ENCODE peak calls at places on chromosomes 2 and 18, in four cellular contexts. O is GM12878, S is HepG2, X is K562. V is an unnamed sample.

GRCh38 chr2:12533337-12533736 is 183.4 kb upstream of the TRIB2 start:
- DNase-seq in O (no peak), S (no peak), X (no peak), V (no peak)

GRCh38 chr2:166891727-166892126 is 3.4 kb downstream of the XIRP2 start:
- DNase-seq in O (no peak), S (no peak), X (no peak), V (no peak)

GRCh38 chr2:112996635-112997034 is 8.6 kb upstream of the IL36A start:
- DNase-seq in O (no peak), S (no peak), X (no peak), V (no peak)

GRCh38 chr18:74234326-74235171 is 57.2 kb downstream of the CYB5A start:
- DNase-seq in O (no peak), S (peak; percentile 98), X (no peak), V (no peak)

GRCh38 chr2:191226196-191226595 is 19.0 kb upstream of the MYO1B start:
- DNase-seq in O (no peak), S (no peak), X (no peak), V (no peak)

GRCh38 chr2:134621939-134622705 is 96.7 kb downstream of the TMEM163 start:
- DNase-seq in O (no peak), S (no peak), X (no peak), V (no peak)

GRCh38 chr2:234422242-234422641 is 74.6 kb downstream of the ARL4C start:
- DNase-seq in O (no peak), S (peak; percentile 74), X (no peak), V (no peak)

GRCh38 chr2:171531291-171531690 is 9.0 kb downstream of the CYBRD1 start:
- DNase-seq in O (no peak), S (no peak), X (no peak), V (no peak)

GRCh38 chr2:20543579-20543887 is 96.7 kb downstream of the RHOB start:
- DNase-seq in O (no peak), S (no peak), X (no peak), V (no peak)

GRCh38 chr2:137659616-137660015 is 304.7 kb upstream of the HNMT start:
- DNase-seq in O (no peak), S (peak; percentile 12), X (no peak), V (no peak)

GRCh38 chr2:187684181-187684580 is 129.9 kb upstream of the TFPI start:
- DNase-seq in O (no peak), S (no peak), X (no peak), V (no peak)

GRCh38 chr18:37253424-37254255 is 312.0 kb downstream of the CELF4 start:
- DNase-seq in O (no peak), S (no peak), X (peak; percentile 96), V (peak; percentile 98)

GRCh38 chr2:160892204-160892603 is 268.0 kb upstream of the TANK start:
- DNase-seq in O (no peak), S (no peak), X (no peak), V (no peak)

GRCh38 chr2:233147829-233148167 is 87.7 kb downstream of the INPP5D start:
- DNase-seq in O (no peak), S (no peak), X (no peak), V (no peak)

DNA sequence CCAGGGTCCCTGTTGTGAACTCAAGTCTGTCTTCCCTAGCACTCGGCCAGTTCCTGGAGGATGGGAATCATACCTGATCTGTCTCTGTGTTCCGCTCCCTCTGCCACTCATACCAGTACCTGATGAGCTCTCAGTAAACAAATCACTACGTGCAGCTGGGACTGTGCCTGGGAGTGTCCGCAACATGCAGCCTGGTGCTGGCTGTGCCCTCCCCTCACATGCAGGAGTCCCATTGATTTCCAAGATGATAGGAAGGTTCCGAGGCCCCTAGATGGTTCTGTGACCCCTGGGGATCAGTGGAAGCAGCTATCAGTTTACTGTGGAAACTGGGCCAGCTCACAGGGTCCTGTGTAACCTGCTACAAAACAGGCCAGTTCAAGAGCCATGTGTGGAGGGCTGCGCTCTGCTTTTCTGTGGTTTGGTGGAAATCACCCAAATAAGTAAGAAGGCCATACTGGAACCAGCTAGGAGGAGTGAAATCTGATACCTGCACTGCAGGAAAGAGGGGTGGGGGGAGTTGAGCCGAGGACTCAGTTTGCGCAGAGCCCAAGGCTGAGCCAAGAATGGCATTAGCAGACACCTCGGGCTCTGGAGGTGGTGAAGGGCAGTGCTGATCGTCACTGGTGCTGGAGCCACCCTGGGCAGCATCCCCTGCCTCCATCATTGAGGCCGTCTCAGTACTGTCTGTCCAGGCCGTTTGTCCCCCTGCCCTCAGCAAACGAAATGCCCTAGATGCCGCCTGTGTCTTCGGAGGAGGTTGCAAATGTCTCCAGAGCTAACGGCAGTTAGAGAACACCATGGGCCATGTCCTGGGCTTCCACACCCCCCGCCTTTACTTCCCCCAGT is 93.3 kb downstream of the KLHL29 start:
- DNase-seq in O (no peak), S (no peak), X (no peak), V (no peak)
- TF ChIP-seq FOXK2 in O (no peak), S (no peak), X (no peak), V (no peak)

DNA sequence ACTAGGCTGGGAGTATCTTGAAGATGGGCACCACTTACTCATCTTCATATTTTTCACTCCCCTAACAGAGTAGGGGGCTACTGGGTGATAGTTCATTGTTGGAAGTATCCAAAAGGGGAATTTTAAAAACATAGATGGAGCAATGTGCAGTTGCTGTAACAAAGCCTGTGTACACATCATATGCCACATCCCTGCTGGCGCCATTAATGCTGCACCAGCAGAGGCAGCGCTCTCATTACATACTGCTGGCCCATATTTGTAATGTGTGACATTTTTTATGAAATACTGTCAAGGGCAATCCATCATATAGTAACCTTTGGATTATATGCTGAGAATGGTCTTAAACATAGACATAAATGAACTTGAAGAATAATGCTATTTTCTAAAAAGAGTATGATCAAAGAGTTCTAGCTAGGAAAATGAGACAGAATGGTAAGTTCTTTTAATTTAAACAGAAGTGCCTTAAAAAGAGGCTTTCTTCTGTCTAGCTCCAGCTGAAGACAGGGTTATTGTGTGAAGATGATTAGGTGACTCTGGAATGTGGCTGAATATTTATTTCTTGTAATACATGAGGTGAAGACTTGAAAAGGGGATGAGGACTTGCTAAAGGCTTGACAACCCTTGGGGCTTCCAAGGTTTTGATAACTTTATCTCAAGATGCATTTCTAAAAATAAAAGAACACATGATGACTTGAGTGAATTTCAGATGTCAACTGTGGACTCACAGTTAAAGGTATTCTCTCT is 2.4 kb upstream of the TMEM178A start:
- DNase-seq in O (no peak), S (no peak), X (no peak), V (no peak)
- TF ChIP-seq FOXM1 in O (no peak), S (no peak), X (no peak), V (no peak)

GRCh38 chr18:78595453-78595852 is 384.2 kb upstream of the SALL3 start:
- DNase-seq in O (no peak), S (no peak), X (no peak), V (no peak)

GRCh38 chr18:78601349-78601748 is 378.3 kb upstream of the SALL3 start:
- DNase-seq in O (no peak), S (no peak), X (no peak), V (no peak)

GRCh38 chr18:78595924-78596573 is 383.6 kb upstream of the SALL3 start:
- DNase-seq in O (no peak), S (no peak), X (no peak), V (no peak)

GRCh38 chr18:78601923-78602322 is 377.7 kb upstream of the SALL3 start:
- DNase-seq in O (no peak), S (no peak), X (no peak), V (no peak)

GRCh38 chr18:78596794-78597193 is 382.8 kb upstream of the SALL3 start:
- DNase-seq in O (no peak), S (no peak), X (no peak), V (no peak)
- TF ChIP-seq FOXK2 in O (no peak), S (no peak), X (no peak), V (no peak)

GRCh38 chr2:106343274-106343673 is 124.9 kb downstream of the RGPD3 start:
- DNase-seq in O (no peak), S (no peak), X (no peak), V (no peak)
- TF ChIP-seq FOXM1 in O (no peak), S (no peak), X (no peak), V (no peak)

GRCh38 chr2:228559774-228560415 is 378.4 kb upstream of the SPHKAP start:
- DNase-seq in O (no peak), S (no peak), X (no peak), V (no peak)

GRCh38 chr2:228556707-228557106 is 375.2 kb upstream of the SPHKAP start:
- DNase-seq in O (no peak), S (no peak), X (no peak), V (no peak)
- TF ChIP-seq FOXK2 in O (no peak), S (no peak), X (no peak), V (no peak)

GRCh38 chr2:105636109-105636740 is 108.5 kb upstream of the NCK2 start:
- DNase-seq in O (no peak), S (no peak), X (no peak), V (no peak)
- TF ChIP-seq FOXM1 in O (no peak), S (no peak), X (no peak), V (no peak)

GRCh38 chr18:7754725-7755181 is 187.6 kb downstream of the PTPRM start:
- DNase-seq in O (no peak), S (peak; percentile 94), X (no peak), V (no peak)
- TF ChIP-seq FOXK2 in O (no peak), S (no peak), X (no peak), V (no peak)

GRCh38 chr18:76441002-76441667 is 53.9 kb downstream of the ZNF516 start:
- DNase-seq in O (no peak), S (no peak), X (no peak), V (no peak)

GRCh38 chr18:76437011-76437410 is 58.0 kb downstream of the ZNF516 start:
- DNase-seq in O (no peak), S (no peak), X (no peak), V (no peak)

GRCh38 chr18:76436342-76436741 is 58.7 kb downstream of the ZNF516 start:
- DNase-seq in O (no peak), S (no peak), X (no peak), V (no peak)

GRCh38 chr18:76435321-76435989 is 59.6 kb downstream of the ZNF516 start:
- DNase-seq in O (no peak), S (no peak), X (no peak), V (no peak)

GRCh38 chr18:76437910-76438309 is 57.1 kb downstream of the ZNF516 start:
- DNase-seq in O (no peak), S (no peak), X (no peak), V (no peak)
- TF ChIP-seq FOXM1 in O (no peak), S (no peak), X (no peak), V (no peak)

V was measured in HEK293T.